ENCODE peak calls at places on chromosome 1, in six cellular contexts. O, B, A, J, W and Q are unnamed samples.

GRCh38 chr1:156515956-156516355 is 15.4 kb upstream of the MEF2D start:
- ATAC-seq in O (no peak), B (peak), A (no peak), J (no peak), W (no peak), Q (no peak)

GRCh38 chr1:10852018-10852417 is 55.6 kb upstream of the CASZ1 start:
- ATAC-seq in O (peak), B (no peak), A (no peak), J (no peak), W (no peak), Q (no peak)

GRCh38 chr1:226046240-226046639 is 16.3 kb upstream of the H3-3A start:
- ATAC-seq in O (no peak), B (no peak), A (no peak), J (no peak), W (peak), Q (no peak)

GRCh38 chr1:62301726-62302390 is 17.4 kb downstream of the KANK4 start:
- ATAC-seq in O (no peak), B (no peak), A (no peak), J (no peak), W (no peak), Q (no peak)

GRCh38 chr1:56773341-56774066 is 45.7 kb downstream of the FYB2 start:
- ATAC-seq in O (no peak), B (no peak), A (no peak), J (no peak), W (no peak), Q (no peak)

GRCh38 chr1:199272107-199272506 is 633.3 kb downstream of the PTPRC start:
- ATAC-seq in O (no peak), B (peak), A (no peak), J (peak), W (peak), Q (no peak)

GRCh38 chr1:226679853-226680516 is 59.1 kb downstream of the ITPKB start:
- ATAC-seq in O (peak), B (peak), A (peak), J (peak), W (peak), Q (peak)

GRCh38 chr1:89701746-89702241 is 68.9 kb downstream of the LRRC8C start:
- ATAC-seq in O (no peak), B (no peak), A (peak), J (no peak), W (no peak), Q (no peak)

GRCh38 chr1:223717695-223718363 is 5.5 kb downstream of the CAPN2 start:
- ATAC-seq in O (no peak), B (peak), A (peak), J (no peak), W (no peak), Q (no peak)

GRCh38 chr1:21814241-21814918 is 2.3 kb downstream of the LDLRAD2 start:
- ATAC-seq in O (peak), B (peak), A (peak), J (peak), W (peak), Q (no peak)